ENCODE peak calls at places on chromosomes 4 and X, in six cellular contexts. One of them, this sample, is unnamed.

GRCh38 chr4:99763635-99764101 is 53.0 kb upstream of the DAPP1 start:
- DNase-seq in renal cortical epithelial cell: peak; percentile 99
- DNase-seq in RWPE1: peak; percentile 90
- DNase-seq in H9: no peak
- DNase-seq in DND-41: no peak
- DNase-seq in astrocyte: peak; percentile 92
- DNase-seq in this sample: peak; percentile 74

GRCh38 chr4:82268050-82268825 is 105.6 kb downstream of the HNRNPD start:
- DNase-seq in astrocyte: peak; percentile 23
- DNase-seq in RWPE1: peak; percentile 66
- DNase-seq in renal cortical epithelial cell: peak; percentile 44
- DNase-seq in H9: peak; percentile 70
- DNase-seq in DND-41: peak; percentile 56
- DNase-seq in this sample: peak; percentile 42

GRCh38 chr4:175504316-175504715 is 307.7 kb downstream of the GPM6A start:
- DNase-seq in renal cortical epithelial cell: peak; percentile 15
- DNase-seq in RWPE1: no peak
- DNase-seq in astrocyte: no peak
- DNase-seq in H9: no peak
- DNase-seq in DND-41: no peak
- DNase-seq in this sample: no peak

GRCh38 chrX:21798677-21799219 is 40.7 kb upstream of the MBTPS2 start:
- DNase-seq in RWPE1: peak; percentile 59
- DNase-seq in renal cortical epithelial cell: peak; percentile 94
- DNase-seq in astrocyte: peak; percentile 91
- DNase-seq in DND-41: no peak
- DNase-seq in H9: no peak
- DNase-seq in this sample: peak; percentile 51

GRCh38 chr4:184395451-184395917 is 78.9 kb downstream of the IRF2 start:
- DNase-seq in DND-41: no peak
- DNase-seq in renal cortical epithelial cell: no peak
- DNase-seq in H9: no peak
- DNase-seq in RWPE1: no peak
- DNase-seq in astrocyte: no peak
- DNase-seq in this sample: no peak

GRCh38 chr4:84418032-84418709 is 80.9 kb downstream of the NKX6-1 start:
- DNase-seq in H9: no peak
- DNase-seq in RWPE1: no peak
- DNase-seq in astrocyte: no peak
- DNase-seq in DND-41: no peak
- DNase-seq in renal cortical epithelial cell: no peak
- DNase-seq in this sample: no peak

GRCh38 chr4:38021751-38022150 is 61.6 kb downstream of the PTTG2 start:
- DNase-seq in RWPE1: no peak
- DNase-seq in astrocyte: no peak
- DNase-seq in renal cortical epithelial cell: no peak
- DNase-seq in DND-41: no peak
- DNase-seq in H9: no peak
- DNase-seq in this sample: no peak

GRCh38 chr4:8504279-8505007 is 63.9 kb downstream of the TRMT44 start:
- DNase-seq in astrocyte: no peak
- DNase-seq in renal cortical epithelial cell: no peak
- DNase-seq in DND-41: no peak
- DNase-seq in RWPE1: no peak
- DNase-seq in H9: no peak
- DNase-seq in this sample: no peak

GRCh38 chr4:7416745-7417432 is 17.8 kb downstream of the PSAPL1 start:
- DNase-seq in H9: peak; percentile 11
- DNase-seq in renal cortical epithelial cell: no peak
- DNase-seq in RWPE1: no peak
- DNase-seq in DND-41: no peak
- DNase-seq in astrocyte: no peak
- DNase-seq in this sample: no peak

GRCh38 chrX:154967603-154968002 is 54.9 kb downstream of the F8 start:
- DNase-seq in RWPE1: peak; percentile 16
- DNase-seq in astrocyte: no peak
- DNase-seq in renal cortical epithelial cell: peak; percentile 41
- DNase-seq in DND-41: no peak
- DNase-seq in H9: no peak
- DNase-seq in this sample: peak; percentile 8

GRCh38 chrX:135531813-135532212 is 11.4 kb downstream of the INTS6L start:
- DNase-seq in astrocyte: no peak
- DNase-seq in DND-41: no peak
- DNase-seq in RWPE1: peak; percentile 63
- DNase-seq in renal cortical epithelial cell: no peak
- DNase-seq in H9: no peak
- DNase-seq in this sample: no peak

GRCh38 chr4:13537011-13537831 is 7.1 kb downstream of the NKX3-2 start:
- DNase-seq in astrocyte: no peak
- DNase-seq in RWPE1: no peak
- DNase-seq in H9: no peak
- DNase-seq in DND-41: no peak
- DNase-seq in renal cortical epithelial cell: no peak
- DNase-seq in this sample: no peak